ENCODE peak calls at places on chromosomes 1 and 21, in four cellular contexts. K, W, L and T are unnamed samples.

GRCh38 chr1:33425900-33426299 is 5.0 kb downstream of the PHC2 start:
- DNase-seq in L (no peak), W (no peak), K (no peak), T (no peak)

GRCh38 chr1:160800645-160801408 is 4.9 kb downstream of the LY9 start:
- DNase-seq in W (no peak), K (no peak), L (no peak), T (peak; percentile 52)

GRCh38 chr1:224256642-224257041 is 73.3 kb downstream of the NVL start:
- DNase-seq in K (no peak), W (no peak), L (peak; percentile 68), T (no peak)

GRCh38 chr1:70966018-70966638 is 81.5 kb downstream of the PTGER3 start:
- DNase-seq in W (no peak), K (peak; percentile 26), L (no peak), T (peak; percentile 14)

GRCh38 chr21:26844258-26845065 is 747 bp downstream of the ADAMTS1 start:
- DNase-seq in K (peak; percentile 76), L (peak; percentile 74), W (peak; percentile 56), T (peak; percentile 45)

GRCh38 chr1:157542676-157543075 is 9.6 kb downstream of the FCRL5 start:
- DNase-seq in L (no peak), W (no peak), K (no peak), T (no peak)

GRCh38 chr1:229170274-229170673 is 100.6 kb upstream of the RAB4A start:
- DNase-seq in W (no peak), K (no peak), L (no peak), T (no peak)

GRCh38 chr1:221169447-221169889 is 290.2 kb downstream of the HLX start:
- DNase-seq in W (peak; percentile 94), K (peak; percentile 39), L (peak; percentile 76), T (no peak)

GRCh38 chr1:32241011-32241763 is 5.8 kb upstream of the FAM167B start:
- DNase-seq in W (peak; percentile 68), K (peak; percentile 84), L (peak; percentile 77), T (no peak)

GRCh38 chr1:66535149-66535548 is 1.2 kb downstream of the SGIP1 start:
- DNase-seq in W (no peak), L (no peak), K (no peak), T (no peak)

GRCh38 chr1:66535853-66536252 is 1.9 kb downstream of the SGIP1 start:
- DNase-seq in L (no peak), K (no peak), W (no peak), T (no peak)

GRCh38 chr1:66532214-66532613 is 1.7 kb upstream of the SGIP1 start:
- DNase-seq in K (no peak), L (no peak), W (no peak), T (no peak)

GRCh38 chr1:66532798-66533783 is 862 bp upstream of the SGIP1 start:
- DNase-seq in K (peak; percentile 77), L (peak; percentile 58), W (peak; percentile 83), T (no peak)

GRCh38 chr1:66533804-66534745 is at the start of gene SGIP1:
- DNase-seq in K (peak; percentile 83), W (peak; percentile 80), L (peak; percentile 77), T (no peak)
- H3K4me3 ChIP-seq in K (peak within 1 kb of the TSS; percentile 74), W (peak within 1 kb of the TSS; percentile 70), L (peak within 1 kb of the TSS; percentile 55), T (no peak within 1 kb of the TSS)

GRCh38 chr1:15249032-15249601 is 2.1 kb downstream of the FHAD1 start:
- DNase-seq in L (no peak), W (peak; percentile 39), K (no peak), T (peak; percentile 93)
- H3K4me2 ChIP-seq in L (no peak overlapping the region), W (no peak overlapping the region), K (no peak overlapping the region), T (peak overlapping the region; percentile 86)

GRCh38 chr1:60078182-60078581 is 4.6 kb upstream of the C1orf87 start:
- DNase-seq in K (peak; percentile 38), L (no peak), W (peak; percentile 56), T (no peak)

GRCh38 chr1:60068393-60069045 is 5.1 kb downstream of the C1orf87 start:
- DNase-seq in W (peak; percentile 60), K (peak; percentile 80), L (no peak), T (no peak)

GRCh38 chr1:60069691-60070090 is 3.9 kb downstream of the C1orf87 start:
- DNase-seq in L (no peak), K (no peak), W (no peak), T (no peak)

GRCh38 chr1:60073605-60074278 is at the start of gene C1orf87:
- DNase-seq in K (no peak), W (no peak), L (peak; percentile 61), T (no peak)
- TF ChIP-seq EZH2 in K (no peak), W (no peak), L (no peak), T (no peak)

DNA sequence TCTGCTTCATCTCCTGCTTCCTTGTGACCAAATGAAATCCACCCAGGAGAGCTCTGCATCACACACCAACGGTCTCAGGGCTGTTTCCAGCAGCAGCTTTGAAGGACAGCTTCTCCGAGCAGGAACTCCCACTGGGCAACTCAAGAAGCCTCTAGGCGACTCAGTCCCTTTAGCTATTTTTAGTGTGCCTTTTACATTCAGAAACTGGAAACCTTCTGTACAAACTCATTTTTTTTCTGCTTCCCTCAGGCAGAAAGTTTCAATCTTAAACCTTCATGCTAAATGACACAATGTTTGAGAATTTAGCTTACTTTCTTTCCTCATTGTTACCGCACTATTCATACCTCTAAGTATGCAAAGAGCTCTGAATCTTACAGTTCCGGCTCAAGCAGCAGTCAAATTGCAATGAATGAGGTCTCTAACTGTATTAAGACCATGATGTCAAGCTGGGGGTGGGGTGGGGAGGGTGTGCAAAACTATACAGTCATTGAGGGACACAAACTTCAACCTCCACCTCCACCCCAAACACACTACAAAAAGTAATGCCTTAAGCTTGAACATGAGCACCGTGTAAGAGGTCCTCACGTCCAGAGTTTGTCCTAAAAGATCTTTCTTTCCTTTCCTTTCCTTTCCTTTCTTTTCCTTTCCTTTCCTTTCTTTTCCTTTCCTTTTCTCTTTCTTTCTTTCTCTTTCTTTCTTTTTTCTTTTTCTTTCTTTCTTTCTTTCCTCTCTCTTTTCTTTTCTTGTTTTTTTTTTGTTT is 16.4 kb upstream of the TARBP1 start:
- DNase-seq in W (peak; percentile 97), L (peak; percentile 27), K (peak; percentile 91), T (peak; percentile 79)
- H3K4me3 ChIP-seq in W (peak overlapping the region; percentile 20), L (no peak overlapping the region), K (peak overlapping the region; percentile 61), T (peak overlapping the region; percentile 40)

DNA sequence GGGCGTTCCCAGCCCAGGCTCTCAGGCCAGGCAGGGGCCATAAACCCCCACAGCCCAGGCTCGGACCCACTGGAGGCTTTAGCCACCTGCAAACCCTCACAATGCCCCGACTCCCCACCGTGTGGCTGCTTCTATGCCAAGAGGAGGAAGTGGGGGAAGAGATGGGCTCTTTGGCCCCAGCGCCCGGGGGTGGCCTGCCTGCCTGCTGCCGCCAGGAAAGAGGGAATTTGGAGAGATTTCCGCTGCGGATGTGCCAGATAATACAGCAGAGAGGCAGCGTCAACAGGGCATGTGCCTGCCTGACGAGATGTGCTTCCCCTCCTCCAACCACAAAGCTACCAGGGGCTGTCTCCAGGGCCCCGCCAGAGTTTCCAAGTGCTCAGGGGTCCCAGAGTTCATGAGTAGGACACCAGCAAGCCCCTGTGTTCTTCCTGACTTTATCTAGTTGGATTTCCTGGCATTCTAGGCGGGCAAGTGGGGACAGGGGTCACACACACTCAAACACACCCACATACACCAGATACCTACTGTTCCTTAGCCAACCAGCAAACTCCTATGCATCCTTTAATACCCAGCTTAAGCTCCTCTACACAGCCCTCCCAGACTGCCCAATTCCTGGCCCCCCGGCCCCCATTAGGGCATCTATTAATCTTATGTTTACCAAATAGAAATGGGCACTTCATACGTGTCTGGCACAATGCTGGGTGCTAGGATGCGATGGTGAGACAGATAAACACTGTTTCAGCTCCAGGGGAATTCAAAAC is 14.1 kb downstream of the EPHA2 start:
- DNase-seq in K (no peak), W (peak; percentile 39), L (peak; percentile 28), T (no peak)
- H3K4me2 ChIP-seq in K (no peak overlapping the region), W (no peak overlapping the region), L (no peak overlapping the region), T (no peak overlapping the region)

GRCh38 chr1:151819951-151820623 is 11.5 kb downstream of the RORC start:
- DNase-seq in K (peak; percentile 54), L (no peak), W (no peak), T (no peak)

GRCh38 chr1:151820940-151821339 is 10.7 kb downstream of the RORC start:
- DNase-seq in K (no peak), L (no peak), W (no peak), T (peak; percentile 52)

GRCh38 chr1:151816964-151817730 is 11.9 kb upstream of the LINGO4 start:
- DNase-seq in K (no peak), L (no peak), W (no peak), T (no peak)

GRCh38 chr1:151816548-151816947 is 11.3 kb upstream of the LINGO4 start:
- DNase-seq in L (no peak), K (no peak), W (no peak), T (no peak)

GRCh38 chr1:151819227-151819835 is 12.3 kb downstream of the RORC start:
- DNase-seq in K (no peak), L (no peak), W (no peak), T (no peak)
- TF ChIP-seq EZH2 in K (no peak), L (no peak), W (no peak), T (no peak)

GRCh38 chr21:33022489-33022827 is 3.3 kb upstream of the OLIG2 start:
- DNase-seq in K (no peak), L (no peak), W (no peak), T (no peak)

GRCh38 chr21:33021667-33022066 is 4.1 kb upstream of the OLIG2 start:
- DNase-seq in W (no peak), L (no peak), K (no peak), T (no peak)

GRCh38 chr21:33019885-33020557 is 5.7 kb upstream of the OLIG2 start:
- DNase-seq in W (no peak), K (no peak), L (peak; percentile 72), T (no peak)

GRCh38 chr21:33020558-33021100 is 5.1 kb upstream of the OLIG2 start:
- DNase-seq in W (no peak), L (no peak), K (no peak), T (no peak)

GRCh38 chr21:33021150-33021549 is 4.6 kb upstream of the OLIG2 start:
- DNase-seq in K (no peak), L (no peak), W (no peak), T (no peak)
- H3K4me3 ChIP-seq in K (no peak overlapping the region), L (no peak overlapping the region), W (no peak overlapping the region), T (no peak overlapping the region)

DNA sequence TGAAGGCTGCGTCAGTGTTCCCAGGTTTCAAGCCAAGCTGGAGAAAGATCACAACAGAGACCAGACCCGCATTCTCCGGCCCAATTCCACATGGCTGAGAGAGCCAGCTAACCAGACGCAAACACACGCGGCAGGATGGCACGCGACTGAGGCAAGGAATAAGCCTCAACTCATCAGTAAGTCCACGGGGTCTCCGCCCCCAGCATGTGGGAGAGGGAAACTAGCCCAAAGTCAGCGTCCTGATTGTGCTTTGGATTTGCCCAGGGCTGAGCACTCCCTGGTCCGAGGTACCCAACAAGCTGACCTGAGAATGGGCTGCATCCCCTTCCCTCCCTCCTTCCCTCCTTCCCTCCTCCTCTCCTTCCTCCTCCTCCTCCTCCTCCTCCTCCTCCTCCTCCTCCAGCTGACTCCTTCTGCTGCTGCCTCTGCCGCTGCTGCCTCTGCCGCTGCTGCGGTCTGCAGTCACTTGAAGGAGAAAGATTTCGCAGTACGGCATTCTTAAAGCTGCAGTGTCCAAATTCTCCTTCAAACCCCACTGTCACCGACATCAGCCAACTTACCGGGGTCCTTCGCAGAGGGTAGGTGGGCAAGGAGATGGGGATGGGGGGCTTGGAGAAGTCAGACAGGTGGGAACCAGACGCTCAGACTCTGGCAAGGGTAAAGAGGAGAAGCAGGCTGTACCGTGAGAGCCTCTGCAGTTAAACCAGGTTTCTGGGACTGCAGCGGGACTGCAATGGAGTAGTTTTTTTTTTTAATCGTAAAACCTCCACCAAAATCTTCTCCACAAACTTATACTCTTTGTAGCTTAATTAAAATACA is 32.9 kb upstream of the H6PD start:
- DNase-seq in W (peak; percentile 74), K (peak; percentile 92), L (peak; percentile 61), T (no peak)
- H3K4me2 ChIP-seq in W (peak overlapping the region; percentile 57), K (peak overlapping the region; percentile 99), L (peak overlapping the region; percentile 93), T (peak overlapping the region; percentile 37)